ENCODE peak calls at places on chromosomes 2 and 18, in ten cellular contexts. O is K562, Y is fibroblast of lung, L is psoas muscle, A is A549, E is SK-N-SH, F is OCI-LY7, B is epithelial cell of proximal tubule, N is neural progenitor cell, J is HFF-Myc. D is an unnamed sample.

GRCh38 chr2:189798312-189799029 is 14.2 kb downstream of the PMS1 start:
- DNase-seq in O (no peak), Y (peak; percentile 83), L (no peak), A (peak; percentile 47), E (peak; percentile 21), F (peak; percentile 47), B (no peak), N (no peak), J (no peak), D (no peak)

GRCh38 chr2:3445891-3446290 is 66.4 kb downstream of the TRAPPC12 start:
- DNase-seq in O (no peak), Y (no peak), L (no peak), A (no peak), E (no peak), F (no peak), B (no peak), N (no peak), J (no peak), D (no peak)

GRCh38 chr18:2515908-2516625 is 55.2 kb downstream of the METTL4 start:
- DNase-seq in O (no peak), Y (peak; percentile 87), L (no peak), A (peak; percentile 77), E (no peak), F (peak; percentile 65), B (peak; percentile 88), N (no peak), J (peak; percentile 88), D (peak; percentile 86)

GRCh38 chr2:71600572-71600971 is 147.2 kb downstream of the DYSF start:
- DNase-seq in O (no peak), Y (no peak), L (no peak), A (no peak), E (no peak), F (no peak), B (no peak), N (no peak), J (no peak), D (no peak)

GRCh38 chr2:42872736-42873135 is 80.4 kb upstream of the HAAO start:
- DNase-seq in O (no peak), Y (peak; percentile 58), L (no peak), A (no peak), E (no peak), F (no peak), B (no peak), N (no peak), J (peak; percentile 69), D (no peak)

GRCh38 chr2:5385596-5385995 is 306.6 kb upstream of the SOX11 start:
- DNase-seq in O (no peak), Y (no peak), L (no peak), A (no peak), E (no peak), F (no peak), B (no peak), N (no peak), J (no peak), D (no peak)

GRCh38 chr2:5319493-5319892 is 372.7 kb upstream of the SOX11 start:
- DNase-seq in O (no peak), Y (no peak), L (no peak), A (no peak), E (no peak), F (no peak), B (no peak), N (no peak), J (no peak), D (no peak)

GRCh38 chr2:73292316-73292905 is 937 bp downstream of the EGR4 start:
- DNase-seq in O (no peak), Y (no peak), L (no peak), A (no peak), E (no peak), F (no peak), B (no peak), N (no peak), J (no peak), D (no peak)

GRCh38 chr2:61763605-61764034 is 90.2 kb downstream of the FAM161A start:
- DNase-seq in O (peak; percentile 87), Y (peak; percentile 87), L (peak; percentile 85), A (peak; percentile 93), E (peak; percentile 77), F (no peak), B (peak; percentile 70), N (peak; percentile 82), J (peak; percentile 59), D (peak; percentile 60)

GRCh38 chr2:109125595-109126500 is 3.2 kb upstream of the SH3RF3 start:
- DNase-seq in O (no peak), Y (peak; percentile 97), L (no peak), A (peak; percentile 14), E (no peak), F (no peak), B (peak; percentile 90), N (no peak), J (peak; percentile 83), D (peak; percentile 85)

GRCh38 chr2:7649461-7650228 is 732.4 kb downstream of the RNF144A start:
- DNase-seq in O (no peak), Y (no peak), L (no peak), A (no peak), E (no peak), F (no peak), B (no peak), N (no peak), J (no peak), D (no peak)

GRCh38 chr2:193076995-193077394 is 882.3 kb upstream of the TMEFF2 start:
- DNase-seq in O (no peak), Y (no peak), L (no peak), A (no peak), E (no peak), F (no peak), B (no peak), N (no peak), J (no peak), D (no peak)

GRCh38 chr2:8538531-8538930 is 143.3 kb upstream of the ID2 start:
- DNase-seq in O (no peak), Y (no peak), L (no peak), A (no peak), E (no peak), F (no peak), B (no peak), N (no peak), J (no peak), D (no peak)

GRCh38 chr2:119449526-119449925 is 17.9 kb downstream of the TMEM37 start:
- DNase-seq in O (no peak), Y (no peak), L (no peak), A (no peak), E (peak; percentile 42), F (no peak), B (no peak), N (peak; percentile 78), J (no peak), D (no peak)

GRCh38 chr18:68172842-68173549 is 541.9 kb downstream of the TMX3 start:
- DNase-seq in O (no peak), Y (no peak), L (no peak), A (peak; percentile 21), E (no peak), F (no peak), B (no peak), N (peak; percentile 59), J (no peak), D (no peak)

GRCh38 chr2:196170681-196171247 is 614 bp downstream of the STK17B start:
- DNase-seq in O (peak; percentile 35), Y (peak; percentile 78), L (peak; percentile 45), A (peak; percentile 31), E (no peak), F (peak; percentile 63), B (no peak), N (peak; percentile 29), J (no peak), D (no peak)

GRCh38 chr2:196170202-196170680 is 1.1 kb downstream of the STK17B start:
- DNase-seq in O (peak; percentile 73), Y (peak; percentile 81), L (no peak), A (peak; percentile 51), E (peak; percentile 36), F (peak; percentile 71), B (peak; percentile 32), N (peak; percentile 45), J (no peak), D (no peak)

GRCh38 chr2:196171248-196171871 is at the start of gene STK17B:
- DNase-seq in O (peak; percentile 93), Y (peak; percentile 94), L (peak; percentile 95), A (peak; percentile 93), E (peak; percentile 100), F (peak; percentile 97), B (peak; percentile 33), N (peak; percentile 97), J (peak; percentile 77), D (peak; percentile 64)

GRCh38 chr2:196168181-196168580 is 3.2 kb downstream of the STK17B start:
- DNase-seq in O (peak; percentile 34), Y (peak; percentile 64), L (no peak), A (peak; percentile 17), E (no peak), F (no peak), B (no peak), N (no peak), J (no peak), D (no peak)

GRCh38 chr2:196169521-196169920 is 1.9 kb downstream of the STK17B start:
- DNase-seq in O (no peak), Y (no peak), L (no peak), A (no peak), E (no peak), F (no peak), B (no peak), N (no peak), J (no peak), D (no peak)
- H3K4me3 ChIP-seq in O (peak overlapping the region; percentile 87), Y (peak overlapping the region; percentile 90), L (peak overlapping the region; percentile 93), A (peak overlapping the region; percentile 90), E (peak overlapping the region; percentile 92), F (peak overlapping the region; percentile 98), B (peak overlapping the region; percentile 93), N (peak overlapping the region; percentile 78), J (peak overlapping the region; percentile 92), D (peak overlapping the region; percentile 96)

GRCh38 chr18:37684183-37684582 is 118.6 kb upstream of the CELF4 start:
- DNase-seq in O (no peak), Y (no peak), L (no peak), A (no peak), E (no peak), F (no peak), B (no peak), N (no peak), J (no peak), D (no peak)

GRCh38 chr18:37689841-37690240 is 124.2 kb upstream of the CELF4 start:
- DNase-seq in O (no peak), Y (no peak), L (no peak), A (no peak), E (no peak), F (no peak), B (no peak), N (no peak), J (no peak), D (no peak)

GRCh38 chr18:37684590-37684989 is 119.0 kb upstream of the CELF4 start:
- DNase-seq in O (no peak), Y (no peak), L (no peak), A (no peak), E (no peak), F (no peak), B (no peak), N (no peak), J (no peak), D (no peak)
- TF ChIP-seq CTCF in O (no peak), Y (no peak), L (no peak), A (no peak), E (no peak), F (peak; percentile 17), B (peak; percentile 33), N (peak; percentile 22), J (no peak), D (no peak)

GRCh38 chr2:238846503-238847431 is 1.1 kb upstream of the TWIST2 start:
- DNase-seq in O (no peak), Y (peak; percentile 48), L (peak; percentile 26), A (no peak), E (no peak), F (no peak), B (no peak), N (peak; percentile 70), J (no peak), D (no peak)
- H3K4me3 ChIP-seq in O (no peak overlapping the region), Y (peak overlapping the region; percentile 94), L (peak overlapping the region; percentile 61), A (peak overlapping the region; percentile 94), E (peak overlapping the region; percentile 65), F (no peak overlapping the region), B (peak overlapping the region; percentile 51), N (peak overlapping the region; percentile 56), J (peak overlapping the region; percentile 93), D (peak overlapping the region; percentile 44)

GRCh38 chr2:177282787-177283533 is 18.4 kb upstream of the NFE2L2 start:
- DNase-seq in O (no peak), Y (no peak), L (no peak), A (no peak), E (no peak), F (no peak), B (no peak), N (no peak), J (no peak), D (no peak)
- TF ChIP-seq CTCF in O (peak; percentile 34), Y (no peak), L (no peak), A (no peak), E (no peak), F (no peak), B (no peak), N (no peak), J (no peak), D (no peak)